ENCODE peak calls at places on chromosomes 13 and 19, in nine cellular contexts. A is uterus; C is fibroblast of lung; R is CD4-positive, alpha-beta T cell; H is progenitor cell of endocrine pancreas; O is left ventricle myocardium inferior; D is Calu3; S is RWPE1; L is fibroblast of pulmonary artery. T is an unnamed sample.

GRCh38 chr19:31279436-31279765 is 69.8 kb downstream of the TSHZ3 start:
- DNase-seq in S (no peak), L (no peak), R (peak), O (no peak), C (no peak), A (no peak), D (no peak), H (no peak), T (no peak)

GRCh38 chr13:111341886-111342285 is 21.4 kb downstream of the TEX29 start:
- DNase-seq in L (no peak), C (no peak), O (no peak), H (no peak), D (no peak), R (no peak), A (no peak), S (no peak), T (no peak)

GRCh38 chr19:30394481-30395151 is 22.4 kb downstream of the ZNF536 start:
- DNase-seq in D (no peak), R (no peak), C (no peak), H (no peak), A (no peak), L (no peak), S (no peak), O (no peak), T (no peak)

GRCh38 chr13:48575014-48575413 is 42.1 kb upstream of the RCBTB2 start:
- DNase-seq in C (no peak), A (no peak), H (no peak), R (no peak), O (no peak), L (no peak), S (no peak), D (no peak), T (no peak)

GRCh38 chr19:47512183-47512947 is 2.5 kb downstream of the NAPA start:
- DNase-seq in A (no peak), D (peak), S (no peak), R (no peak), O (no peak), C (peak), H (no peak), L (peak), T (no peak)

GRCh38 chr19:48551437-48552302 is at the start of gene SULT2B1:
- DNase-seq in L (no peak), H (no peak), D (peak), C (no peak), O (no peak), S (peak), R (no peak), A (no peak), T (no peak)

GRCh38 chr13:47480941-47481340 is 520.1 kb downstream of the SUCLA2 start:
- DNase-seq in D (no peak), C (peak), L (no peak), O (no peak), A (no peak), S (no peak), H (no peak), R (no peak), T (no peak)

GRCh38 chr19:18021121-18021755 is 13.3 kb downstream of the ARRDC2 start:
- DNase-seq in R (peak), D (peak), H (no peak), S (peak), A (peak), C (peak), O (peak), L (peak), T (no peak)

GRCh38 chr13:48500652-48501197 is 32.2 kb downstream of the RCBTB2 start:
- DNase-seq in L (peak), C (peak), A (no peak), S (peak), H (no peak), O (no peak), R (no peak), D (no peak), T (no peak)

GRCh38 chr19:13181747-13182388 is 31.7 kb downstream of the IER2 start:
- DNase-seq in R (no peak), L (peak), A (peak), S (no peak), D (no peak), O (peak), C (peak), H (no peak), T (no peak)

GRCh38 chr19:38173324-38174041 is 50.5 kb downstream of the DPF1 start:
- DNase-seq in L (peak), S (peak), R (no peak), O (peak), D (no peak), H (no peak), C (peak), A (no peak), T (no peak)

GRCh38 chr13:111187879-111188643 is 73.0 kb downstream of the ARHGEF7 start:
- DNase-seq in O (no peak), H (no peak), R (no peak), C (peak), L (no peak), S (peak), A (no peak), D (peak), T (no peak)

GRCh38 chr13:21006141-21007005 is 55.0 kb downstream of the LATS2 start:
- DNase-seq in H (no peak), A (no peak), D (no peak), S (no peak), O (no peak), L (no peak), R (no peak), C (no peak), T (no peak)

GRCh38 chr19:49591731-49592485 is 926 bp downstream of the PRR12 start:
- DNase-seq in H (no peak), A (peak), C (peak), D (peak), L (peak), S (peak), O (peak), R (peak), T (peak)

DNA sequence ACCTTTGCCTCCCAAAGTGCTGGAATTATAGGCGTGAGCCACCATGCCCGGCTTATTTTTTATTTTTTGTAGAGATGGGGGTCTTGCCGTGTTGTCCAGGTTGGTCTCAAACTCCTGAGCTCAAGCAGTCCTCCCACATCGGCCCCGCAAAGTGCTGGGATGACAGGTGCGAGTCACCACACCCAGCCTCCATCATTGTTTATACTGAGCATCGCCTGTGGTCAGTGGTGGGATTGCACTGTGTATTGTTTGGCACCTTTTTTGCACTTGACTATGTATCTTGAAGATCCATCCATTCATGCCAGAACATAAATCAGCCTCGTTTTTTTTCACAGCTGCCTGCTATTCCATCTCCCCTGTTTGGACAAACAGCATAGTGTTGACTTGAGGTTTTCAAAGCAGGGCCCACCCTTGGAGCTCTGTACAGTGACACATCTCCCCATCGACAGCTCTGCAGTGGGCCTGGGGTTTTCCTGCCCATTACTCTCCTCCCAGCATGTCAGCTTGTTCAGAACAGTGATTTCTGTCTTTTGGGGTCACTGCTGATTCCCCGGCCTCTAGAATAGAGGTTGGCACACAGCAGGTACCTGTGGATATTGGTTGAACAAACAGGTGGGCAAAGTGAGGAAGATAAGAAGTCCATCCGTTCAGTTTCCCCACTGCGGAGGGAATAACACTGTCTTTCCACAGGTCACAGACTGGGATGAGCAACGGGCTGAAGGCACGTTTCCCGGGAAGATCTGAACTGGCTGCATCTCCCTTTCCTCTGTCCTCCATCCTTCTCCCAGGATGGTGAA is 8.2 kb upstream of the UPK1A start:
- DNase-seq in H (no peak), D (no peak), L (no peak), S (no peak), A (no peak), R (no peak), O (no peak), C (peak), T (no peak)
- TF ChIP-seq CTCF in H (no peak), D (peak), L (peak), S (no peak), A (no peak), R (no peak), O (no peak), C (peak), T (no peak)

DNA sequence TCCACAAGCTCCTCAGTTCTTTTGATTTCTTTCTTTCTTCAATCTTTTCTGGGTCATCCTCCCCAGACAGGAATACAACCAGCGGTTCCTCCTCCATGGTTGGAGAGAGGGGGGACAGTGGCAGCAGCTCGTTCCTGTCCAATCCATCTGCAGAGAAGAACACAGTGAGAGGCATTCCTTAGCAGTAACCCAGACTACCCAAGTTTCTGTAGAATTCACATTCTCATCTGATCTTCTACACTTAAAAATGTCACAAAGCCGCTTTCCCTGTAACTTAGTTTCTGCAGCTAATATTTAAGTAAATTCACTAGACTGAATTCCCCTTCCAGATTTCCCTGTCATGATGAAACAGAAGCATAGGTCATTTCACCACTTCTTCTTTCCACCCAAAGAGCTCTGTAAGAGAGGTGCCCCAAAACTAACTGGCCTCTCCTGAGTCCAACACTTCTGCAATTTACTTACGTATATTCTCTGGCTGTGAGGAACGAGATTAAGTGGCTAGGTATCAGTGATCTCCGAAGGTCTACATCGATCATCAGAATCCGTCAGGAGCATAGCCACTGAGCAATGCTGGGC is 171.9 kb downstream of the TBC1D4 start:
- DNase-seq in O (no peak), A (no peak), C (no peak), L (no peak), H (no peak), S (no peak), D (no peak), R (no peak), T (no peak)
- TF ChIP-seq CTCF in O (no peak), A (no peak), C (no peak), L (no peak), H (no peak), S (no peak), D (no peak), R (no peak), T (no peak)

GRCh38 chr19:2574478-2574931 is 98.6 kb downstream of the GADD45B start:
- DNase-seq in D (no peak), H (no peak), L (no peak), S (no peak), A (no peak), C (no peak), O (no peak), R (peak), T (no peak)
- TF ChIP-seq CTCF in D (no peak), H (no peak), L (no peak), S (no peak), A (no peak), C (no peak), O (no peak), R (no peak), T (no peak)

DNA sequence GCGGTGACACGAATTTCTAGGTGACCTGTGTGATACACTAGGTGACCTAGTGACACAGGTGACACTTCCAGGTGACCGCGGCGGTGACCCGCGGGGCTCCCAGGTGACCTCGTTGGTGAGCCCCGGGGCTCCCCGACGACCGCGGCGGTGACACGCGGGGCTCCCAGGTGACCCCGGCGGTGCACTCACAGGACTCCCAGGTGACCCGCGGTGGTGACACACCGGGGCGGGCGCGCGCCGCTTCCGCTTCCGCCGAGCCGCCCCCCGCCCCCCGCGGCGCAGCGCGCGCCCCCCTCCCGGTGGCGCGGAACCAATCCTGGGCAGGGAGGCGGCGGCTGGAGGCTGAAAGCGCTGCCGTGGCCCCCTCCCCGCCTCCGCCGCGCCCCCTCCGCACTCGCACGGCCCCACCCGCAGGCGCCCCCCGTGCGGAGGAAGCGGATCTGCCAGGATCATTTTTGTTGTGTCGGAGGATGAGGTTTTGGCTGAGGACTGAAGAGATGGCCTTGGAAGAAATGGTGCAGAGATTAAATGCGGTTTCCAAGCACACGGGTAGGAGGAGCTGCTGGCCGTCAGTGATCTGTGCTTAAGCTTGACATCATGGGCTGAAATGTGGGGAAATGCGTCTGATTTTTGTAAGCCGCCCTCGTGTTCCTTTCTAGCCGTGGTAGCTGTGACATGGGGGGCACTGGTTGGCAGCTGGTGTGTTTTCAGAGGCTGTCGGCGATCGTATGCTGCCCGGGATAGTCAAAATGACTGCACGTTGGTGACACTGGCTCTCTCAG is at the start of gene MCF2L:
- DNase-seq in L (peak), R (peak), O (peak), S (no peak), C (peak), A (no peak), H (no peak), D (peak), T (peak)
- TF ChIP-seq CTCF in L (peak), R (no peak), O (peak), S (no peak), C (peak), A (peak), H (peak), D (no peak), T (no peak)

DNA sequence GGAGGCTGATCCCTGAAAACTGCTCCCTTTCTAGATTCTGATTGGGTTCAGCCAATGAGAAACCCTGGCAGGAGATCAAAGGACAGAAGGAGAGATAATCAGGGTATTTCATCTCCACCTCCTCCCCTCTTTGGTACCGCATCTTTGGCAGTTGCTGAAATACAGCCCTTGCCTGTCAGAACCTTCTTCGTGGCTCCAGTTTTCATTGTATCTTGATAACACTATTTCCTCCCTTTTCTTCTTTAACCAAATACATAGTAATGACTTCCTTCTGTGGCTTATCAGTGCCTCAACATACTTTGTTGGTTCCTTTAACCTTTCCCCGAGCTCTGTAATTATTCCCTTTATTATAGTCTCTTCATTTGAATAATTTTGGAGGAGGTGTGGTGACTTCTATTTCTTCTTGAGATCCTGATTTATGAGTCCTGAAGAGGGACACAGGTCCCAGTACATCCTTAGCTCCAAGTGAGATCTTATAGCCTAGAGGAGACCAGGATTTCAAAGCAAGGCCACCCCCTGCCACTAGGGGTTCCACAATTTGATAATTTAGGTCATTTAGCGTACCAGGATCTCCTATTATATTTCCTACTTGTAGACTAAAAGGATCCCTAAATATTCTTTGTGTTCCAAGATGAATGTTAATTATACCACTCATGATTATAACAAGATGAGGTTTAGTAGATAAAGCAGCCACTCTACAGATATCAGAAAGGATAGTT is 98.0 kb downstream of the EDNRB start:
- DNase-seq in C (no peak), R (no peak), D (no peak), S (no peak), H (no peak), O (no peak), A (no peak), L (no peak), T (no peak)
- TF ChIP-seq CTCF in C (no peak), R (no peak), D (no peak), S (no peak), H (peak), O (no peak), A (no peak), L (peak), T (peak)

GRCh38 chr13:50125306-50125555 is 110.0 kb downstream of the KCNRG start:
- DNase-seq in D (no peak), R (no peak), A (no peak), L (no peak), S (peak), C (no peak), O (no peak), H (no peak), T (no peak)

GRCh38 chr13:50123002-50123401 is 107.8 kb downstream of the KCNRG start:
- DNase-seq in O (no peak), D (no peak), R (no peak), L (no peak), S (no peak), H (no peak), C (no peak), A (no peak), T (no peak)

GRCh38 chr13:50123515-50123861 is 108.2 kb downstream of the KCNRG start:
- DNase-seq in L (no peak), R (no peak), C (no peak), S (no peak), H (no peak), O (no peak), D (no peak), A (no peak), T (no peak)

GRCh38 chr13:50124536-50125305 is 109.5 kb downstream of the KCNRG start:
- DNase-seq in A (peak), R (peak), C (peak), L (peak), H (peak), D (peak), O (peak), S (peak), T (peak)

GRCh38 chr13:50123862-50124535 is 108.8 kb downstream of the KCNRG start:
- DNase-seq in D (peak), O (no peak), A (peak), H (peak), S (peak), C (peak), L (peak), R (peak), T (peak)
- TF ChIP-seq CTCF in D (no peak), O (peak), A (no peak), H (no peak), S (no peak), C (no peak), L (no peak), R (no peak), T (no peak)